ENCODE peak calls at places on chromosomes 3 and 15, in nine cellular contexts. H, D, S, K, I, Z, T, G and M are unnamed samples.

GRCh38 chr15:27690290-27690689 is 408.8 kb downstream of the OCA2 start:
- DNase-seq in K (no peak), T (no peak), H (no peak), I (no peak), G (no peak), D (no peak), S (no peak), Z (no peak), M (no peak)

GRCh38 chr3:50370594-50370993 is 11.3 kb upstream of the TMEM115 start:
- DNase-seq in T (no peak), Z (no peak), I (peak; percentile 50), K (peak; percentile 78), S (no peak), H (no peak), D (peak; percentile 62), G (no peak), M (no peak)

GRCh38 chr3:33358172-33358781 is 81.0 kb downstream of the FBXL2 start:
- DNase-seq in K (no peak), G (no peak), I (no peak), S (no peak), H (no peak), Z (no peak), D (no peak), T (no peak), M (no peak)

GRCh38 chr3:81565066-81565465 is 196.4 kb downstream of the GBE1 start:
- DNase-seq in Z (no peak), S (no peak), T (no peak), I (no peak), G (no peak), D (no peak), H (no peak), K (no peak), M (no peak)

GRCh38 chr3:195875482-195876236 is 32.7 kb downstream of the TNK2 start:
- DNase-seq in Z (no peak), T (no peak), S (no peak), G (no peak), I (no peak), K (no peak), D (no peak), H (no peak), M (no peak)

GRCh38 chr15:63502843-63503738 is 1.3 kb upstream of the USP3 start:
- DNase-seq in D (peak; percentile 69), K (no peak), I (peak; percentile 40), S (peak; percentile 93), H (peak; percentile 94), Z (peak; percentile 86), G (peak; percentile 83), T (peak; percentile 97), M (no peak)

GRCh38 chr3:189883113-189883753 is 237.5 kb downstream of the P3H2 start:
- DNase-seq in I (no peak), H (no peak), D (no peak), Z (no peak), S (no peak), G (no peak), K (no peak), T (no peak), M (no peak)

GRCh38 chr3:49123687-49124086 is 3.1 kb upstream of the USP19 start:
- DNase-seq in S (no peak), T (no peak), Z (no peak), K (no peak), I (no peak), D (no peak), G (no peak), H (no peak), M (no peak)

GRCh38 chr3:185822221-185822956 is 2.5 kb downstream of the IGF2BP2 start:
- DNase-seq in D (no peak), S (no peak), H (no peak), T (no peak), Z (no peak), G (no peak), I (no peak), K (no peak), M (no peak)

GRCh38 chr3:99425930-99426329 is 212.5 kb upstream of the COL8A1 start:
- DNase-seq in Z (no peak), I (no peak), T (no peak), S (no peak), G (no peak), K (no peak), H (no peak), D (no peak), M (no peak)

GRCh38 chr3:147616998-147617619 is 207.9 kb downstream of the ZIC1 start:
- DNase-seq in Z (no peak), T (no peak), I (peak; percentile 70), K (peak; percentile 4), D (peak; percentile 63), G (no peak), S (no peak), H (no peak), M (no peak)

GRCh38 chr3:114060906-114061655 is 4.5 kb downstream of the QTRT2 start:
- DNase-seq in G (no peak), S (no peak), K (no peak), Z (no peak), H (no peak), D (no peak), I (no peak), T (no peak), M (no peak)

GRCh38 chr3:72492240-72492639 is 356.0 kb downstream of the SHQ1 start:
- DNase-seq in H (peak; percentile 85), Z (peak; percentile 75), K (no peak), G (peak; percentile 57), D (peak; percentile 27), I (no peak), T (peak; percentile 30), S (peak; percentile 86), M (peak; percentile 87)

GRCh38 chr3:156472150-156472549 is 82.8 kb downstream of the SSR3 start:
- DNase-seq in Z (no peak), I (no peak), K (no peak), D (no peak), S (no peak), G (no peak), T (no peak), H (no peak), M (no peak)
- TF ChIP-seq CTCF in Z (no peak), I (no peak), K (no peak), D (no peak), S (no peak), G (no peak), T (no peak), H (no peak), M (no peak)

DNA sequence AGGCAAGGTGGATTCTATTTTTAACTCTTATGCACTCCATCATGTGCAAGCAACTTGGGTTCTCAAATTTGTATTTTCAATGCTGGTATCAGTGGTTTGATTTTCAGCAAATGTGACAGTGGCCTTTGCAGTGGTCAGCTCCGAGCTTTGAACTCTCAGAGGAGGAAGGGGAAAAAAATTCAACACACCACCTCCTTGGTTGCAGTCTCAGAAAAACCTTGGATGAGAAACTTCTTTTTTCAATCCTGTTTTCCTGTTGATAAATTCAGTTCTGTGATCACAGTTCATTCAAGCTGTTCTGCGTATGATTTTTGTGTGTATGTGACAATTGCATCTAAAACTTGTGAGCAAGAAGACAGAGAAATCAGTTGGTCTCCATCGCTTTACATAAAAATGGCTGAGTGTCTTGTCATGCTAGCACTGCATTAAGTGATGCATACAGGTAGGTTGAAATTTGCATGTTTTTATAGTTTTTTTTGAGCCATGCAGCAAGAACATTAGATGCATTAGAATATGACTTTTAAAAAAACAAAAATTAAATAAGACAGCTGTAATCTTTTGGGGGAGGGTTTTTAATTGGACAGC is 19.2 kb downstream of the ZBTB38 start:
- DNase-seq in S (no peak), K (no peak), Z (no peak), I (no peak), D (no peak), H (no peak), T (no peak), G (no peak), M (no peak)
- H3K4me3 ChIP-seq in S (no peak overlapping the region), K (peak overlapping the region; percentile 45), Z (peak overlapping the region; percentile 30), I (no peak overlapping the region), D (no peak overlapping the region), H (no peak overlapping the region), T (no peak overlapping the region), G (no peak overlapping the region), M (no peak overlapping the region)

DNA sequence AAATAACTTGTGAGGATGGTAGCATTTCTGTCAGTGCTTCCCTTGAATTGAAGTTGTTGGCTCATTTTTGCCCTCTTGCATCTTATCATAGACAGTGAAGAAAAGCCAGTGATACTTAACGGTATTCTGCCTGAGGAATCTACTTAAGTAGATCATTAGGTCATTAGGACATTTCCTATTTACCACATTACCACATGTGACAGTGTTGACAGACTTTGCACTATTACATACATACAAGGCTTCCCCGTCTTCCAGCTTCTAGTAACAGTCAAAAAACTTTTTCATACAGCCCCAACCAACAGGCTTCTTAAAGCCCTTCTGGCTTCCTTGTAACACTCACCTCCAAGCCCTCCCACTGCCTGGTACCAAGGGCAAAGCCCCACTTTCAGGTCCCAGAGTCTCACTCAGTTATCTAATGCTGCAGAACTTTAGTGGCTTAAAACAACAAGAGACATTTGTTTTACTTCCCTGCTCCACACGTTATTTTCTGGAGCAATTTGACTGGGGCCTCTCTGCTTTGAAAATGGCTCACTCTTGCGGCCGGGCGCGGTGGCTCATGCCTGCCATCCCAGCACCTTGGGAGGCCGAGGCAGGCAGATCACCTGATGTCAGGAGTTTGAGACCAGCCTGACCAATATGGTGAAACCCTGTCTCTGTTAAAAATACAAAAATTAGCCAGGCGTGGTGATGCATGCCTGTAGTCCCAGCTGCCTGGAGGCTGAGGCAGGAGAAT is 40.0 kb downstream of the ASB7 start:
- DNase-seq in G (no peak), S (no peak), Z (no peak), D (no peak), T (no peak), K (no peak), I (no peak), H (no peak), M (no peak)
- TF ChIP-seq CTCF in G (no peak), S (no peak), Z (no peak), D (no peak), T (no peak), K (no peak), I (no peak), H (no peak), M (no peak)

GRCh38 chr15:34808016-34808415 is 12.7 kb upstream of the ACTC1 start:
- DNase-seq in H (no peak), G (no peak), Z (no peak), I (no peak), D (no peak), K (no peak), S (no peak), T (no peak), M (no peak)
- H3K4me3 ChIP-seq in H (no peak overlapping the region), G (no peak overlapping the region), Z (no peak overlapping the region), I (no peak overlapping the region), D (no peak overlapping the region), K (no peak overlapping the region), S (no peak overlapping the region), T (no peak overlapping the region), M (no peak overlapping the region)

GRCh38 chr15:76625267-76625666 is 279.9 kb downstream of the SCAPER start:
- DNase-seq in G (no peak), S (no peak), D (peak; percentile 4), Z (no peak), I (no peak), H (no peak), K (no peak), T (no peak), M (no peak)
- TF ChIP-seq CTCF in G (no peak), S (no peak), D (no peak), Z (no peak), I (peak; percentile 7), H (no peak), K (no peak), T (no peak), M (no peak)